ENCODE peak calls at places on chromosomes 5 and 9, in six cellular contexts. One of them, this sample, is unnamed. For H3K4me1, the result is how much of the 10 kb centered on the place peaks cover.

GRCh38 chr5:34998058-34998789 is 49.5 kb downstream of the AGXT2 start:
- DNase-seq in iPS DF 6.9: no peak
- DNase-seq in OCI-LY7: no peak
- DNase-seq in ovary: no peak
- DNase-seq in transverse colon: no peak
- DNase-seq in heart right ventricle: no peak
- DNase-seq in this sample: no peak

GRCh38 chr5:167414611-167415010 is 876.8 kb upstream of the WWC1 start:
- DNase-seq in iPS DF 6.9: no peak
- DNase-seq in OCI-LY7: no peak
- DNase-seq in ovary: no peak
- DNase-seq in transverse colon: no peak
- DNase-seq in heart right ventricle: no peak
- DNase-seq in this sample: no peak

GRCh38 chr9:89674667-89675402 is 70.0 kb downstream of the GADD45G start:
- DNase-seq in iPS DF 6.9: no peak
- DNase-seq in OCI-LY7: no peak
- DNase-seq in ovary: no peak
- DNase-seq in transverse colon: peak
- DNase-seq in heart right ventricle: no peak
- DNase-seq in this sample: no peak

GRCh38 chr9:14080940-14081621 is 232.9 kb downstream of the NFIB start:
- DNase-seq in iPS DF 6.9: no peak
- DNase-seq in OCI-LY7: peak
- DNase-seq in ovary: no peak
- DNase-seq in transverse colon: no peak
- DNase-seq in heart right ventricle: no peak
- DNase-seq in this sample: no peak

GRCh38 chr9:93590609-93591234 is 14.3 kb downstream of the PHF2 start:
- DNase-seq in iPS DF 6.9: no peak
- DNase-seq in OCI-LY7: no peak
- DNase-seq in ovary: no peak
- DNase-seq in transverse colon: no peak
- DNase-seq in heart right ventricle: no peak
- DNase-seq in this sample: no peak

GRCh38 chr5:54643679-54644078 is 126.1 kb downstream of the SNX18 start:
- DNase-seq in iPS DF 6.9: no peak
- DNase-seq in OCI-LY7: no peak
- DNase-seq in ovary: no peak
- DNase-seq in transverse colon: no peak
- DNase-seq in heart right ventricle: no peak
- DNase-seq in this sample: no peak

GRCh38 chr5:145762833-145763232 is 72.3 kb downstream of the PRELID2 start:
- DNase-seq in iPS DF 6.9: no peak
- DNase-seq in OCI-LY7: no peak
- DNase-seq in ovary: no peak
- DNase-seq in transverse colon: no peak
- DNase-seq in heart right ventricle: no peak
- DNase-seq in this sample: no peak

GRCh38 chr5:39955156-39955555 is 530.4 kb upstream of the DAB2 start:
- DNase-seq in iPS DF 6.9: no peak
- DNase-seq in OCI-LY7: no peak
- DNase-seq in ovary: no peak
- DNase-seq in transverse colon: no peak
- DNase-seq in heart right ventricle: no peak
- DNase-seq in this sample: no peak

GRCh38 chr5:175887463-175887862 is 16.1 kb downstream of the CPLX2 start:
- DNase-seq in iPS DF 6.9: no peak
- DNase-seq in OCI-LY7: no peak
- DNase-seq in ovary: no peak
- DNase-seq in transverse colon: no peak
- DNase-seq in heart right ventricle: no peak
- DNase-seq in this sample: no peak

GRCh38 chr5:132688536-132689409 is 15.0 kb downstream of the IL4 start:
- DNase-seq in iPS DF 6.9: no peak
- DNase-seq in OCI-LY7: no peak
- DNase-seq in ovary: no peak
- DNase-seq in transverse colon: no peak
- DNase-seq in heart right ventricle: no peak
- DNase-seq in this sample: no peak

GRCh38 chr9:85523202-85523601 is 218.6 kb downstream of the AGTPBP1 start:
- DNase-seq in iPS DF 6.9: no peak
- DNase-seq in OCI-LY7: no peak
- DNase-seq in ovary: no peak
- DNase-seq in transverse colon: no peak
- DNase-seq in heart right ventricle: no peak
- DNase-seq in this sample: no peak

GRCh38 chr5:54867310-54867944 is 118.0 kb downstream of the ESM1 start:
- DNase-seq in iPS DF 6.9: no peak
- DNase-seq in OCI-LY7: peak
- DNase-seq in ovary: no peak
- DNase-seq in transverse colon: no peak
- DNase-seq in heart right ventricle: no peak
- DNase-seq in this sample: no peak

GRCh38 chr9:91698266-91698665 is 251.8 kb downstream of the ROR2 start:
- DNase-seq in iPS DF 6.9: no peak
- DNase-seq in OCI-LY7: no peak
- DNase-seq in ovary: no peak
- DNase-seq in transverse colon: no peak
- DNase-seq in heart right ventricle: no peak
- DNase-seq in this sample: no peak

GRCh38 chr5:83048811-83049210 is 28.4 kb downstream of the TMEM167A start:
- DNase-seq in iPS DF 6.9: no peak
- DNase-seq in OCI-LY7: no peak
- DNase-seq in ovary: no peak
- DNase-seq in transverse colon: no peak
- DNase-seq in heart right ventricle: no peak
- DNase-seq in this sample: no peak

GRCh38 chr5:16552666-16553343 is 64.0 kb downstream of the RETREG1 start:
- DNase-seq in iPS DF 6.9: peak
- DNase-seq in OCI-LY7: peak
- DNase-seq in ovary: peak
- DNase-seq in transverse colon: peak
- DNase-seq in heart right ventricle: peak
- DNase-seq in this sample: no peak

GRCh38 chr5:73204302-73204701 is 31.3 kb downstream of the TMEM174 start:
- DNase-seq in iPS DF 6.9: no peak
- DNase-seq in OCI-LY7: no peak
- DNase-seq in ovary: no peak
- DNase-seq in transverse colon: no peak
- DNase-seq in heart right ventricle: no peak
- DNase-seq in this sample: no peak

GRCh38 chr5:77428033-77428432 is 64.1 kb downstream of the WDR41 start:
- DNase-seq in iPS DF 6.9: no peak
- DNase-seq in OCI-LY7: no peak
- DNase-seq in ovary: no peak
- DNase-seq in transverse colon: no peak
- DNase-seq in heart right ventricle: no peak
- DNase-seq in this sample: no peak

GRCh38 chr9:137082222-137082924 is 4.4 kb upstream of the MAN1B1 start:
- DNase-seq in iPS DF 6.9: no peak
- DNase-seq in OCI-LY7: no peak
- DNase-seq in ovary: no peak
- DNase-seq in transverse colon: no peak
- DNase-seq in heart right ventricle: no peak
- DNase-seq in this sample: no peak
- H3K4me3 ChIP-seq in iPS DF 6.9: no peak
- H3K4me3 ChIP-seq in OCI-LY7: no peak
- H3K4me3 ChIP-seq in ovary: no peak
- H3K4me3 ChIP-seq in transverse colon: no peak
- H3K4me3 ChIP-seq in heart right ventricle: no peak
- H3K4me3 ChIP-seq in this sample: no peak

DNA sequence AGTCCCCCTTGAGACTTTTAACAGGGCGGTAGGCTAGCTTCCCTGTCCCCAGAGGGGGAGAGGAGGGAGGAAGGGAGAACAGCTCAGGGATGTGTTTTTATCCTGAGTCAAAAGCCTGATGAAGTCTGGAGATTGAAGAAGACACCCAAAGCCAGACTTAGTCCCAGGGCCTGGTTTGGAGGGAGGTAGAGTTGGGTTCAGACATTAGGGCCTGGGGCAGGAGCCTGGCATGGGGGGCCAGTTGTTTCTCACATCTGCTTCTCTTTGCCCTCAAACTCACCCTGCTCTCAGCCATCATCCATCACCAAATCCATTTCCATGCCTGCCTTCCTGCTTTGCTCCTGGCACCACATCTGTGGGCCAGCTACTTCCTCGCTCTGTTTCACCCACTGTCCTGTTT is 2.9 kb downstream of the MYORG start:
- DNase-seq in iPS DF 6.9: no peak
- DNase-seq in OCI-LY7: no peak
- DNase-seq in ovary: no peak
- DNase-seq in transverse colon: no peak
- DNase-seq in heart right ventricle: no peak
- DNase-seq in this sample: no peak
- H3K4me1 ChIP-seq in iPS DF 6.9: under half
- H3K4me1 ChIP-seq in OCI-LY7: under half
- H3K4me1 ChIP-seq in ovary: under half
- H3K4me1 ChIP-seq in transverse colon: under half
- H3K4me1 ChIP-seq in heart right ventricle: under half
- H3K4me1 ChIP-seq in this sample: under half

GRCh38 chr5:69527128-69527745 is 32.8 kb upstream of the GTF2H2C start:
- DNase-seq in iPS DF 6.9: no peak
- DNase-seq in OCI-LY7: no peak
- DNase-seq in ovary: no peak
- DNase-seq in transverse colon: no peak
- DNase-seq in heart right ventricle: no peak
- DNase-seq in this sample: no peak

GRCh38 chr5:69525490-69525889 is 32.9 kb downstream of the OCLN start:
- DNase-seq in iPS DF 6.9: no peak
- DNase-seq in OCI-LY7: no peak
- DNase-seq in ovary: no peak
- DNase-seq in transverse colon: no peak
- DNase-seq in heart right ventricle: no peak
- DNase-seq in this sample: no peak

GRCh38 chr5:69528609-69529008 is 31.4 kb upstream of the GTF2H2C start:
- DNase-seq in iPS DF 6.9: no peak
- DNase-seq in OCI-LY7: no peak
- DNase-seq in ovary: no peak
- DNase-seq in transverse colon: no peak
- DNase-seq in heart right ventricle: no peak
- DNase-seq in this sample: no peak

GRCh38 chr5:69526660-69527059 is 33.3 kb upstream of the GTF2H2C start:
- DNase-seq in iPS DF 6.9: no peak
- DNase-seq in OCI-LY7: no peak
- DNase-seq in ovary: no peak
- DNase-seq in transverse colon: no peak
- DNase-seq in heart right ventricle: no peak
- DNase-seq in this sample: no peak

DNA sequence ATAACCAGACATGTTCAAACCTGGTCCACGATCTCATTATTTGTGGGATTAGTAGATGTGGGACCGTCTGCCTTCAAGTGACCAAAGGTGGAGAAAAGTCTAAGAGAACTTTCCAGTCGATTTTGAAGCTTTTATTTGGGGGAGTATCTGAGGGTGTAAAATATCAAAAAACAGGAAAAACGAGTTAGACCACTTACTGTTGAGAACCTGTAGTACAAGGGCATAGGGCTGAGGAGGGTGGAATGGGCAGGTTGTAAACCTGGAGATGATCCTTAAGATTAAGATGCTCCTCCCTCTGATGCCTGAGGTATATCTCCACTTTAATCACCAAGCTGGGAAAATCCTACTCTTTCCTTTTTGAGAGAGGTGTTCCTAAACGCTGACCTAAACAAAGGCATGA is 32.0 kb upstream of the GTF2H2C start:
- DNase-seq in iPS DF 6.9: no peak
- DNase-seq in OCI-LY7: no peak
- DNase-seq in ovary: no peak
- DNase-seq in transverse colon: no peak
- DNase-seq in heart right ventricle: no peak
- DNase-seq in this sample: no peak
- H3K4me3 ChIP-seq in iPS DF 6.9: no peak
- H3K4me3 ChIP-seq in OCI-LY7: no peak
- H3K4me3 ChIP-seq in ovary: no peak
- H3K4me3 ChIP-seq in transverse colon: no peak
- H3K4me3 ChIP-seq in heart right ventricle: no peak
- H3K4me3 ChIP-seq in this sample: no peak

GRCh38 chr9:106913276-106913675 is 50.3 kb downstream of the ZNF462 start:
- DNase-seq in iPS DF 6.9: no peak
- DNase-seq in OCI-LY7: no peak
- DNase-seq in ovary: no peak
- DNase-seq in transverse colon: no peak
- DNase-seq in heart right ventricle: no peak
- DNase-seq in this sample: no peak

GRCh38 chr9:106918825-106919509 is 56.0 kb downstream of the ZNF462 start:
- DNase-seq in iPS DF 6.9: no peak
- DNase-seq in OCI-LY7: no peak
- DNase-seq in ovary: no peak
- DNase-seq in transverse colon: no peak
- DNase-seq in heart right ventricle: no peak
- DNase-seq in this sample: no peak

GRCh38 chr9:106920091-106920490 is 57.1 kb downstream of the ZNF462 start:
- DNase-seq in iPS DF 6.9: no peak
- DNase-seq in OCI-LY7: no peak
- DNase-seq in ovary: no peak
- DNase-seq in transverse colon: no peak
- DNase-seq in heart right ventricle: no peak
- DNase-seq in this sample: no peak

GRCh38 chr9:106915851-106916250 is 52.9 kb downstream of the ZNF462 start:
- DNase-seq in iPS DF 6.9: no peak
- DNase-seq in OCI-LY7: no peak
- DNase-seq in ovary: no peak
- DNase-seq in transverse colon: no peak
- DNase-seq in heart right ventricle: no peak
- DNase-seq in this sample: no peak

GRCh38 chr9:106916491-106917235 is 53.7 kb downstream of the ZNF462 start:
- DNase-seq in iPS DF 6.9: no peak
- DNase-seq in OCI-LY7: no peak
- DNase-seq in ovary: peak
- DNase-seq in transverse colon: peak
- DNase-seq in heart right ventricle: peak
- DNase-seq in this sample: no peak
- H3K4me1 ChIP-seq in iPS DF 6.9: under half
- H3K4me1 ChIP-seq in OCI-LY7: under half
- H3K4me1 ChIP-seq in ovary: under half
- H3K4me1 ChIP-seq in transverse colon: half or more
- H3K4me1 ChIP-seq in heart right ventricle: under half
- H3K4me1 ChIP-seq in this sample: under half

GRCh38 chr9:137068539-137069507 is 1.5 kb downstream of the SAPCD2 start:
- DNase-seq in iPS DF 6.9: no peak
- DNase-seq in OCI-LY7: no peak
- DNase-seq in ovary: no peak
- DNase-seq in transverse colon: peak
- DNase-seq in heart right ventricle: no peak
- DNase-seq in this sample: no peak
- H3K4me3 ChIP-seq in iPS DF 6.9: peak
- H3K4me3 ChIP-seq in OCI-LY7: peak
- H3K4me3 ChIP-seq in ovary: no peak
- H3K4me3 ChIP-seq in transverse colon: peak
- H3K4me3 ChIP-seq in heart right ventricle: no peak
- H3K4me3 ChIP-seq in this sample: no peak

DNA sequence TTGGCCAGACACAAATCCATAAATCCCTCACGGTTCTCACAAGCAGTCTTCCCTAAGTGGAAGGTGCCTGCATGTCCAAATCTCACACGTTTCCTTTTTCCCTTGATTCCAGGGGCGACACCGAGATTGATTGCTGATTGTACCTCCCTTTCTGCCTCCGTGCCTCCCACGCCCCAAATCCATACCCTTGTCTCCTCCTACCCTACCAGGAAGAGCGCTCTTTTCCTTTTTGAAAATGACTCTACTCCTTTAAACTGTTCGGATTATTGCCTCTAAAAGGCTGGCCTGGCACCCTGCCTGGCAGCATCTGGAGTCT is 4.5 kb downstream of the STC2 start:
- DNase-seq in iPS DF 6.9: no peak
- DNase-seq in OCI-LY7: no peak
- DNase-seq in ovary: no peak
- DNase-seq in transverse colon: no peak
- DNase-seq in heart right ventricle: no peak
- DNase-seq in this sample: no peak
- H3K4me1 ChIP-seq in iPS DF 6.9: under half
- H3K4me1 ChIP-seq in OCI-LY7: under half
- H3K4me1 ChIP-seq in ovary: under half
- H3K4me1 ChIP-seq in transverse colon: under half
- H3K4me1 ChIP-seq in heart right ventricle: half or more
- H3K4me1 ChIP-seq in this sample: under half

This sample was measured in CD4-positive, CD25-positive, alpha-beta regulatory T cell.